ENCODE peak calls at places on chromosomes 11 and 22, in seven cellular contexts. E, D, X, P, G, I and A are unnamed samples.

GRCh38 chr11:101706015-101706414 is 122.2 kb upstream of the TRPC6 start:
- DNase-seq in G (no peak), X (peak; percentile 30), I (no peak), P (peak; percentile 54), E (no peak), D (no peak), A (no peak)

GRCh38 chr22:44667829-44668189 is 34.2 kb upstream of the PRR5 start:
- DNase-seq in I (no peak), X (no peak), D (no peak), P (no peak), E (no peak), G (peak; percentile 42), A (no peak)

GRCh38 chr11:96187779-96188624 is 155.0 kb downstream of the MAML2 start:
- DNase-seq in P (peak; percentile 85), I (peak; percentile 82), D (no peak), E (no peak), X (peak; percentile 79), G (no peak), A (no peak)

GRCh38 chr22:37801946-37802309 is 5.8 kb upstream of the GCAT start:
- DNase-seq in E (no peak), D (no peak), G (no peak), I (no peak), X (no peak), P (no peak), A (no peak)

GRCh38 chr22:29306830-29307657 is 594 bp downstream of the GAS2L1 start:
- DNase-seq in P (peak; percentile 61), G (peak; percentile 80), I (peak; percentile 76), D (peak; percentile 94), E (no peak), X (peak; percentile 83), A (peak; percentile 83)

GRCh38 chr22:40392618-40393017 is 22.2 kb downstream of the SGSM3 start:
- DNase-seq in P (peak; percentile 49), I (no peak), D (no peak), G (no peak), E (no peak), X (no peak), A (no peak)

GRCh38 chr11:94828088-94828487 is 59.9 kb downstream of the AMOTL1 start:
- DNase-seq in D (no peak), E (no peak), G (no peak), P (no peak), X (no peak), I (no peak), A (no peak)

GRCh38 chr11:68312780-68313573 is 586 bp downstream of the LRP5 start:
- DNase-seq in X (peak; percentile 28), G (no peak), P (no peak), I (no peak), E (no peak), D (no peak), A (no peak)

GRCh38 chr11:133078591-133079179 is 453.6 kb downstream of the OPCML start:
- DNase-seq in E (peak; percentile 82), X (peak; percentile 14), D (peak; percentile 64), G (peak; percentile 77), P (peak; percentile 20), I (no peak), A (peak; percentile 58)

GRCh38 chr11:36713715-36714114 is 115.7 kb upstream of the RAG2 start:
- DNase-seq in D (no peak), E (no peak), P (no peak), G (no peak), X (no peak), I (no peak), A (no peak)

DNA sequence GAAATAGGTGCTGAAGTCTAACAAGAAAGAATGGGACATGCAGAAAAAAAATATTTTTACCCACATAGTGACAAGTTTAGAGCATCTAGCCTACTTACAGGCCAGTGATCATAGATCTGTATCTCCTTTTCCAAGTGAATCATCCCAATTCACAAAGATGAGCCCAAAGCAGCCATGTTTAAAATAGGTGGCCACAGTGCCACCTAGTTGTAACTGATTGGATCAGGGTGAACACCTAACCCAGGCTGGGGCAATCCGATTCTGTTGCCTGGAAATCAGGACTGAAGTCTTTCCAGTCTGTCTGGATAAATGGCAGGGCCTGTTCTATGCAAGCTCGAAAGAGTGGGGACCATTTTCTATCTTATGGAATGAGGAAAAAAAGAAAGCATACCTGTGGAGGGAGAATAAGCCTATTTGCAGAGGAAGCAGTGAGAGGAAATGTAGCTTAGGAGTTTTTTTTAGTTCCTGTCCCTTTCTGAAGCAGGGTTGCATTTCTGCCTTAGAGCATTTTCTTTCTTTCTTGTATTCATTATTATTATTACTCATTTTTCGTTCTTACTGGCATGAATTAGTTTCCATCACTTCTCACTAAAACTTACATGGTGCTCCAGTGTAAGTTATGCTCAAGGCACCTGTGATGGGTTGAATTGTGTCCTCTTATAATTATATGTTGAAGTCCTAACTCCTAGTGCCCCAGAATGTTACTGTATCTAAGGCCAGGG is 113.2 kb upstream of the RAG2 start:
- DNase-seq in G (no peak), D (peak; percentile 48), P (no peak), X (no peak), I (no peak), E (no peak), A (no peak)
- H3K4me1 ChIP-seq in G (no peaks in the 10 kb centered on the region), D (no peaks in the 10 kb centered on the region), P (no peaks in the 10 kb centered on the region), X (no peaks in the 10 kb centered on the region), I (no peaks in the 10 kb centered on the region), E (no peaks in the 10 kb centered on the region), A (no peaks in the 10 kb centered on the region)

GRCh38 chr11:97732011-97732632 is 1288.6 kb upstream of the CNTN5 start:
- DNase-seq in X (no peak), D (no peak), E (no peak), P (no peak), G (no peak), I (no peak), A (no peak)

GRCh38 chr11:97729546-97730272 is 1291.0 kb upstream of the CNTN5 start:
- DNase-seq in E (no peak), I (no peak), G (no peak), P (no peak), D (no peak), X (no peak), A (no peak)
- H3K4ac ChIP-seq in E (no peak overlapping the region), I (no peak overlapping the region), G (no peak overlapping the region), P (no peak overlapping the region), D (no peak overlapping the region), X (no peak overlapping the region), A (no peak overlapping the region)

DNA sequence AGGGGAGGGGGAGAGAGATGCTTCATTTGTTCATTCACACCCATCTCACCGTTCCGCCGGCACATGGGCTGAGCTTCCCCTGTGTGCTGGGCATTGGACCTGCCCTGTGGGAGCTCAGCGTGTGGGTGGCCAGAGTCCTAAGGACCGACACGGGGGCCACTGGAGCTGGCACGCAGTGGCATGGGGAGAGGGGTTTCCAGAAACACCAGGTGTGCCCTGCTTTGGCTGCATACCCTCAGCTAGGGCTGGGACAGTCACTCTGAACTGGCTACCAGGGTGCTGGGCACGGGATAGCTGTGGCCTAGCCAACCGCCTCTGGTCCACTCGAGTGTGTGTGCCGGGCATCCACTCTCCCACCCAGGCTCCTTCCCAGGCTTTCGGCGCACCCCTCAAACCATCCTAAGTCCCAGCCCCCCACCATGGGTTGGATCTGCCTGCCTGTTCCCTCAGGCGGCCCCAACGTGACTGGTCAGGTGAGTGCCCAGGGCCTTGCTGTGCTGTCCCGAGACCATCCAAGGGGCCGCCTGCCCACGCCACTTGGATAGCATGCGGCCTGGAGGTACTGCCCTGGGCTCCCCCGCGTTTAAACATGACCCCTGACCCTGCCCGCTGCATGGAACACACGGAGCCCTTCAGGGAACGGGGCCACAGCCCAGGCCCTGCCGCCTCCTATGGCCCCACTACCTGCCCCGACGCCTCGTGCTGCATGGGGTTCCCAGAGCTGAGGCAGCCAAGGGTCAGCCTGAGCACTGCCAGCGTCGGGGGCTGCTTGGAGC is 51.6 kb upstream of the LINC01488 start:
- DNase-seq in P (no peak), I (no peak), D (no peak), G (no peak), E (no peak), X (no peak), A (no peak)
- H3K23ac ChIP-seq in P (no peak overlapping the region), I (no peak overlapping the region), D (no peak overlapping the region), G (no peak overlapping the region), E (no peak overlapping the region), X (no peak overlapping the region), A (no peak overlapping the region)

GRCh38 chr11:1302461-1303073 is 6.9 kb downstream of the TOLLIP start:
- DNase-seq in I (no peak), P (no peak), E (peak; percentile 36), G (peak; percentile 14), D (no peak), X (no peak), A (no peak)

GRCh38 chr11:1303973-1304372 is 5.5 kb downstream of the TOLLIP start:
- DNase-seq in P (no peak), G (peak; percentile 22), X (no peak), I (no peak), D (no peak), E (peak; percentile 33), A (no peak)

GRCh38 chr11:1304376-1304775 is 5.1 kb downstream of the TOLLIP start:
- DNase-seq in E (peak; percentile 27), P (no peak), I (no peak), X (no peak), D (no peak), G (no peak), A (no peak)

GRCh38 chr11:1302041-1302460 is 7.4 kb downstream of the TOLLIP start:
- DNase-seq in D (no peak), E (peak; percentile 30), G (peak; percentile 22), X (no peak), I (no peak), P (no peak), A (no peak)

DNA sequence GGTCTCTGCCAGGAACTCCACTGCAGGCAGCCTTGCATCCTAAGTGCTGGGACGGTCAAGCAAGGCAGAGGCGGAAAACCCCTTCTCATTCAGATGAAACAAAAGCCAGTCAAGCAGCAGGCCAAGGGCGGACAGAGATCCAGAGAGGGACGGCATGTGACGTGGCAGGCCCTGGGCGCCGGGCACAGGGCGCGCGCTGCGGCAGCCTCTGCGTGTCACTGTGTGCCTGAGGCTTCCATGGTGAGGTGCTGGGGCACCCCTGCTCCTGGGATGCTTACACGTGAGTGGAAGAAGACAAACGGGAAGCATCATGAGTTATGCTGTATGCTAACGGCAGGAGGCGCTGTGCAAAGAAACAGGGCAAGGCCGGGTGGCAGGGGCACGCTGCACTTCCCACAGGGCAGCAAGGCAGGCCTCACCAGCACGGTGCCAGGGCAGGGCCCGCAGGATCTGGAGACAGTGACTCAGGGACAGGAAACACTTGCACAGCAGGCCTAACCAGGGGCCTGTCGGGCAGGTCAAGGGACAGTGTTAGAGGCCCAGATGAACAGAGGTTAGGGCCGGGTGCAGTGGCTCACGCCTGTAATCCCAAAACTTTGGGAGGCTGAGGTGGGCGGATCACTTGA is 6.1 kb downstream of the TOLLIP start:
- DNase-seq in P (no peak), D (peak; percentile 40), I (peak; percentile 19), E (peak; percentile 83), X (no peak), G (peak; percentile 68), A (no peak)
- H3K4me1 ChIP-seq in P (peaks cover 9% of the 10 kb centered on the region), D (no peaks in the 10 kb centered on the region), I (peaks cover 15% of the 10 kb centered on the region), E (peaks cover 9% of the 10 kb centered on the region), X (peaks cover 58% of the 10 kb centered on the region), G (no peaks in the 10 kb centered on the region), A (peaks cover 14% of the 10 kb centered on the region)

DNA sequence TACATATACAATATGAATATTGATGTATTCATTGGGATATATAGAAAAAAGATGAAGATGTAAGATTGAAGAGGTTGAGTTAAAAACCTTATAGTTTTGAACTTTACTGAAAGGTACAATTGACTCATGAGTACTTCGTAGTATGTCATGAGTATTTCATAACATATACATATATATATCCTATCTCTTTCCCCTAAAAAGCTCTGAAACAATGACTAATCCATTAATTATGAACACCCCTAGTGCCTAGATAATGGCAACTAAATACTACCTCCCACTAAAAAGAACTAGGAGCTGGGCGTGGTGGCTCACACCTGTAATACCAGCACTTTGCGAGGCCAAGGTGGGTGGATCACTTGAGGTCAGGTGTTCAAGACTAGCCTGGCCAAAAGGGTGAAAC is 31.5 kb downstream of the SLC35F2 start:
- DNase-seq in X (no peak), I (no peak), G (no peak), P (no peak), E (no peak), D (no peak), A (no peak)
- H3K4ac ChIP-seq in X (no peak overlapping the region), I (no peak overlapping the region), G (no peak overlapping the region), P (no peak overlapping the region), E (no peak overlapping the region), D (no peak overlapping the region), A (no peak overlapping the region)

GRCh38 chr11:120102862-120103118 is 35.1 kb downstream of the TRIM29 start:
- DNase-seq in E (no peak), D (peak; percentile 55), I (no peak), P (no peak), G (no peak), X (no peak), A (no peak)
- H3K23ac ChIP-seq in E (no peak overlapping the region), D (no peak overlapping the region), I (no peak overlapping the region), P (no peak overlapping the region), G (no peak overlapping the region), X (no peak overlapping the region), A (no peak overlapping the region)